ENCODE peak calls at places on chromosome 5, in four cellular contexts. J is GM12878, X is K562, P is HepG2. W is an unnamed sample.

GRCh38 chr5:100647461-100648230 is 112.5 kb downstream of the FAM174A start:
- DNase-seq in J (no peak), X (peak), P (no peak), W (no peak)

GRCh38 chr5:119792154-119792799 is 162.9 kb downstream of the FAM170A start:
- DNase-seq in J (no peak), X (no peak), P (no peak), W (no peak)

GRCh38 chr5:63141582-63141981 is 563.0 kb downstream of the LRRC70 start:
- DNase-seq in J (no peak), X (no peak), P (no peak), W (no peak)

GRCh38 chr5:68033029-68033428 is 182.5 kb upstream of the PIK3R1 start:
- DNase-seq in J (no peak), X (no peak), P (no peak), W (no peak)

GRCh38 chr5:139649082-139649991 is 1.2 kb downstream of the CXXC5 start:
- DNase-seq in J (no peak), X (peak), P (no peak), W (no peak)

GRCh38 chr5:140116716-140117115 is 2.8 kb downstream of the PURA start:
- DNase-seq in J (no peak), X (peak), P (no peak), W (peak)

GRCh38 chr5:3035452-3035851 is 284.0 kb upstream of the IRX2 start:
- DNase-seq in J (no peak), X (no peak), P (no peak), W (no peak)

GRCh38 chr5:68343421-68343826 is 127.9 kb downstream of the PIK3R1 start:
- DNase-seq in J (peak), X (peak), P (no peak), W (peak)

GRCh38 chr5:147369742-147370374 is 135.0 kb downstream of the STK32A start:
- DNase-seq in J (no peak), X (no peak), P (no peak), W (peak)

GRCh38 chr5:134584662-134585061 is 48.0 kb downstream of the SAR1B start:
- DNase-seq in J (no peak), X (no peak), P (no peak), W (no peak)

GRCh38 chr5:140806834-140807775 is at the start of gene PCDHA4:
- DNase-seq in J (no peak), X (peak), P (peak), W (peak)

GRCh38 chr5:32071351-32071944 is 102.7 kb downstream of the GOLPH3 start:
- DNase-seq in J (no peak), X (no peak), P (no peak), W (no peak)

GRCh38 chr5:180783340-180784052 is 19.1 kb downstream of the MGAT1 start:
- DNase-seq in J (no peak), X (no peak), P (no peak), W (no peak)

GRCh38 chr5:127092690-127093089 is 19.4 kb upstream of the C5orf63 start:
- DNase-seq in J (no peak), X (no peak), P (no peak), W (no peak)

GRCh38 chr5:127085371-127085770 is 12.1 kb upstream of the C5orf63 start:
- DNase-seq in J (no peak), X (no peak), P (no peak), W (no peak)

GRCh38 chr5:127088226-127088625 is 14.9 kb upstream of the C5orf63 start:
- DNase-seq in J (no peak), X (no peak), P (no peak), W (peak)

GRCh38 chr5:127086583-127086982 is 13.3 kb upstream of the C5orf63 start:
- DNase-seq in J (no peak), X (no peak), P (no peak), W (no peak)

GRCh38 chr5:127089206-127089605 is 15.9 kb upstream of the C5orf63 start:
- DNase-seq in J (no peak), X (no peak), P (no peak), W (no peak)
- TF ChIP-seq MAX in J (no peak), X (no peak), P (no peak), W (no peak)

GRCh38 chr5:95842955-95843544 is 20.5 kb upstream of the GLRX start:
- DNase-seq in J (no peak), X (peak), P (peak), W (peak)

GRCh38 chr5:95845401-95845800 is 22.9 kb upstream of the GLRX start:
- DNase-seq in J (no peak), X (no peak), P (no peak), W (no peak)

GRCh38 chr5:95840969-95841368 is 18.4 kb upstream of the GLRX start:
- DNase-seq in J (no peak), X (no peak), P (no peak), W (no peak)

GRCh38 chr5:95841914-95842812 is 19.6 kb upstream of the GLRX start:
- DNase-seq in J (no peak), X (no peak), P (peak), W (no peak)

DNA sequence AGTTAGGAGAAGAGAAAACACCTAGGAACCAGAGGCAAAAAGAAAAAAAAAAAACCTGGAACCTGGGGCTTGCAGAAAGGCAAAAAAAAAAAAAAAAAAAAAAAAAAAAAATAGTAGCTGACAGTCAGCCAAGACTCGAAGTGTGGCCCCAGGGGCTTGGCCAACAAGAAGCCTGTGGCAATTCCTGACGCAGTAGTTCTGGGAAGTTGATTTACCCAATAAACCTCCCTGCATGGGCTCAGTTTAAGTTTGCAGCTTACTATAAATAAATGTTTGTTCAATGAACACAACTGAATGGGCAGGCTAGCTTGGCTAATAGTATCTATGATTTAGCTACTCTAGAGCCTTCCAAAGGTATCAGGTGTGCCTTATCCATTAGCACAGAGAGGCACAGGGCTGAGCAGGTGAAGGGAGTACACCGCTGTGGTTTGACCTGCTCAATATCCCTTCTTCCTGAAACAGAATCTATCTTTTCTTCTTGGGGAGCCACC is 21.3 kb upstream of the GLRX start:
- DNase-seq in J (no peak), X (no peak), P (no peak), W (peak)
- TF ChIP-seq REST in J (no peak), X (no peak), P (no peak), W (no peak)

GRCh38 chr5:151281001-151281639 is 22.4 kb downstream of the SLC36A3 start:
- DNase-seq in J (no peak), X (no peak), P (no peak), W (no peak)

GRCh38 chr5:151283120-151283825 is 20.3 kb downstream of the SLC36A3 start:
- DNase-seq in J (no peak), X (no peak), P (no peak), W (no peak)

GRCh38 chr5:151285683-151286082 is 17.9 kb downstream of the SLC36A3 start:
- DNase-seq in J (no peak), X (no peak), P (no peak), W (no peak)

GRCh38 chr5:151286246-151286645 is 17.3 kb downstream of the SLC36A3 start:
- DNase-seq in J (no peak), X (no peak), P (no peak), W (no peak)

DNA sequence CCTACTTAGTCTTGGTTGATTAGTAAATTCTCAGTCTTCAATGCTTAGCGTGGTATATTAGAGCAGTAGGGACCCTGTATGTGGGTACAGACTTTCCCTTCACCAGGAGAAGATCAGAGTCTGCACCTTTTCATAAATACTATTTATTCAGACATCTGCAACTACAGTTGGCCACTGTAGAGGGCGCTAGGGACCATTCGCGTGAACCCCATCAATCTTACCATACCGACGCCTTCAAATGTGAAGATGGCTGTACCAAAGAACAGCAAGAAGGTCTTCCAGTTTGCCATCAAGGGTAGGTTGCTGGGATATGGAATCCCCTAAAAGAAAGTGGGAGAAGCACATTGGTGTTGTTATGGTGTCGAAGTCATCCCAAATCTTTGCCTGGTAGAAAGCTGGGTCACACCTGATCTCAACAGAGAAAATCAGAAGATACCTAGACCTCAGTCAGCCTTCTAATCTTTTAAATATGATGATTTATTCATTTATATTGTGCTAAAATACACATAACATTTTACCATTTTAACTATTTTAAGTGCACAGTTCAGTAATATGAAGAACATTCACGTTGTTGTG is 19.1 kb downstream of the SLC36A3 start:
- DNase-seq in J (no peak), X (peak), P (no peak), W (no peak)
- TF ChIP-seq JUNB in J (no peak), X (no peak), P (no peak), W (no peak)

DNA sequence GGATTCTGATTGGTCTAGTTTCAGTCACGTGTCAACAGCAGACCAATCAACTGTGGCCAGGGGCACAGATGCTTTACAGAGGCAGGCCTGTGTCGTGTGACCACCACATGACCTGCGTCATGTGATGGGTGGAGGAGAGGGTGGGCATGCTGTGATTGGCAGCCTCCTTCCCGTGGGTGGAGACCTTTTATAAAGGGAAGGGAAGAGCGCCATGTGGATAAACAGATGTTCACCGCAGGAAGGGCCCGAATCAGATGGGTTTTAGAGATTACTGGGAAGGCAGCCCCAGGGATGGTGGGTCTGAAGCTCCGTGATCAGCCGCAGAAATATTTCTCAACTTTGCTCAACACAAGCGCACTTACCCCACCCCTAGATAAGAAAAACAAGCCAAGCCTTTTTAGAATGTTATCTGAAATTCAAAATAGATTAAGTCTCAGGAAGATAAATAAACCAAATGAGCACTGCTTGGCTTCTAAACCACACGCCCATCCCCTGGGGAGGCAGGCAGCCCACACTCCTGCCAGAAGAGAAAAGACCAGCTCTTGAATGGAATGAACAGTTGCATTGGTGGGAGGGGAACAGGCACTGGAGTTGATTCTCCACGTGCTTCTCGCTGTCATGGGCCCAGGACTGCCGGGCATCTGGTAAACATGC is 43.6 kb downstream of the ROPN1L start:
- DNase-seq in J (no peak), X (peak), P (no peak), W (peak)
- TF ChIP-seq MAX in J (no peak), X (peak), P (no peak), W (no peak)

DNA sequence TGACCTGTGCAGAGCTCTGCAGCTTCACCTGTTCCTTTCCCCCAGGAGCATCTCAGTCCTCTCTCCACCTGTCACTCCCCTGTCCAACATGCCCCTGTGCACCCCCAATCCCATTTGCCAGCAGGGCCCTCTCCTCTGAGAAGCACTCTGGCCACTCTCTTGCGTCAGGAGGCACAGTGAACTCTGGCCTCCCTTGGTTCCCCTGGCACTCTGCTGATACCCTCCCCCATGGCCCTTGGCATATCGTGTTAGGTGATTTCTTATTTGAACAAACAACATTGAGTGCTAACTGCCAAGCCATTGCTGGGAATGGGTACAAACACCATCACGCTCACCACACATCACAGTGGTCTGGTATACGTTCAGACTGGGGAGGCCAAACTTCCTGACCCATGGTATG is 20.9 kb upstream of the TNIP1 start:
- DNase-seq in J (no peak), X (no peak), P (no peak), W (no peak)
- TF ChIP-seq REST in J (no peak), X (no peak), P (no peak), W (no peak)

DNA sequence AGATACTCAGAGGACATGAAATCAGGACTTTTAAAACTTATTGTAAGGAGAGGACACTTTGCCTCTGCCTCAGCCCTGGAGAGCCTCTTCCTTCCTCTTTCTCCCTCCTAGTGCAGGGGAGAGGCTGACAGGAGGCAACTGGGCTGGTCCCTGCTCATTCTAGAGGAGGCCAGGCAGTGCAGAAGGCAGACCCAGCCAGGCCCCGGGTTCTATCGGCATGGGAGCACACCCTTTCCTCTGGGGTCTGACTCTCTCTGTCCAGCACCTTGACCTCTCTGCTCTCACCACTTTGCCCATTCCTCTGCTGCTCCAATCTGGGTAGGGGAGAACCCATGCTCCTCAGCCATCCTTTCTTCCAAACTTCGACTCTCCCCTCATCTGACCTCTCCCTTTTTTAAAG is 16.0 kb upstream of the SMIM32 start:
- DNase-seq in J (no peak), X (no peak), P (no peak), W (no peak)
- TF ChIP-seq JUNB in J (no peak), X (no peak), P (no peak), W (no peak)

DNA sequence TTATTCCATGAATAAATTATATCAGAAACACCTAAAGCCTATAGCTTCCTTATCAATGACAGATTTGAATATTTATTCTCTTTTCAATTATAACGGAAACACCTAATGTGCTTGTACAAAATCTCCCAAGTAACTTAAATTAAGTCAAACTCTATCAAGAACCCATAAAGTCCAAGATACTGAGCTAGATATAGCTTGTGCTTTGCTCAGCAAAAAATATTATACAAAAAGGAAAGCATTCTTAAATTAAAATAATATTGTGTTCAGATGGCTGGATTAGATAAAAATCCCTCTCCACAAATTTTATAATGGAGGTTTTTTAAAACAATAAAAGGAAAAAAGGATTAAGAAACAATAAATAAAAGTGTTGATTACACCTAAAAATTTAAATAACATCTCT is 23.7 kb downstream of the NADK2 start:
- DNase-seq in J (no peak), X (no peak), P (no peak), W (no peak)
- TF ChIP-seq MAX in J (no peak), X (no peak), P (no peak), W (no peak)

GRCh38 chr5:169158764-169159163 is 142.2 kb downstream of the SLIT3 start:
- DNase-seq in J (no peak), X (no peak), P (no peak), W (no peak)

GRCh38 chr5:169164481-169164925 is 136.4 kb downstream of the SLIT3 start:
- DNase-seq in J (no peak), X (no peak), P (no peak), W (peak)

GRCh38 chr5:169162407-169162806 is 138.5 kb downstream of the SLIT3 start:
- DNase-seq in J (no peak), X (no peak), P (no peak), W (no peak)

GRCh38 chr5:169160405-169160901 is 140.5 kb downstream of the SLIT3 start:
- DNase-seq in J (no peak), X (no peak), P (no peak), W (no peak)

DNA sequence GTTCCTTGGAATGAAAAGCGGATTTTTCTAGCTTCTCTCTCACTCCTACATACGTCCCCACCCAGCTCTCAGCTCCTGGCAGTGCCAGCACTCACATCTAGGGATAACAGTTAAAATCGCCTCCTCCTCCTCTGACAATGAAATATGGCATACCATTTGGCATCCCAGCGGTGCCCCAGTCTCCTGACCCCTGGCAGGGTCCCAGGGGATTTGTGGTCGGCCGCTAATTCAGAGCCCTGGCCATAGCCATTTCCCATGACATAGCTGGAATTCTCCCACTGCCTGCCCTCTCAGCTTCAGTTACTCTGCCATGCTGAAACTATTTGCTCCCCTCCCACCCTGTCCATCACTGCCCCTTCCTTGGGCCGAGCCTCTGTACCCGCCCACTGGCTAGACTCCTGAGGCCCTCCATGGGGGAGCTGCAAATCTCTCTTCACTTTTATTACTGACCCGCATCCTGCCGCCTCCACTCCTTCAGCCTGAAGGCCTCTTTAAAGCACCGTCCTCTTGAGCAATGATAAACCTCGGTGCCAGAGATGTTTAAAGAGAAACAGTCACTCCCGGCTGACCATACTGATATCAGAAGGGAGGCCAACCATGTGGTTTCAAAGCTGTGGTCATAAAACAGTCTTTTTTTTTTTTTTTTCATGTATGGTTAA is 139.8 kb downstream of the SLIT3 start:
- DNase-seq in J (no peak), X (no peak), P (no peak), W (peak)
- TF ChIP-seq REST in J (no peak), X (no peak), P (no peak), W (no peak)

GRCh38 chr5:43676083-43676840 is 73.3 kb downstream of the NNT start:
- DNase-seq in J (no peak), X (no peak), P (no peak), W (no peak)

GRCh38 chr5:43675357-43675756 is 72.4 kb downstream of the NNT start:
- DNase-seq in J (no peak), X (no peak), P (no peak), W (no peak)

GRCh38 chr5:43677241-43677640 is 74.3 kb downstream of the NNT start:
- DNase-seq in J (no peak), X (no peak), P (no peak), W (no peak)

GRCh38 chr5:43679214-43679613 is 76.2 kb downstream of the NNT start:
- DNase-seq in J (no peak), X (no peak), P (no peak), W (no peak)

DNA sequence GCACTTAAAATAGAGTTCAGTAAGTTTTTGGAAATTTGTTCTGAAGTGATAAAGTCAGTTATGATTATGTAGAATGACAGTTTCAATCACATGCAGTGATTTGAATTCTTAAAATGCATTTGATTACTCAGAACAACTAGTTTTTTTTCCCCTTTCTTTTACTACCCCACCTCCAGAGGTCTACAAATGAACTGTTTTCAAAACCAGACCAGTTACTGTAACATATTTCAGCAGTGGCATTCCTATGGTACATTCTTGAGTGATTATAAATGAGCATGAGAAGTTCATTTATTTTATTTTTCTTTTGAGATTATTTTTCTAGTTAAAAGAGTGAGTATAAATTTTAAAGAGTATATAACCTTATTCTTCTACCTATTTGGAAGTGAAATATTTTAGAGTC is 71.6 kb downstream of the NNT start:
- DNase-seq in J (no peak), X (no peak), P (no peak), W (no peak)
- TF ChIP-seq JUNB in J (no peak), X (no peak), P (no peak), W (no peak)